ENCODE peak calls at places on chromosomes 5 and 9, in four cellular contexts. P is SK-N-SH, W is AG04449, I is endodermal cell. F is an unnamed sample.
A peak's percentile ranks its signal among the peaks of the same experiment; 100 is the strongest.

GRCh38 chr9:111966851-111967250 is 70.2 kb downstream of the UGCG start:
- DNase-seq in I (no peak), P (no peak), W (no peak), F (no peak)

GRCh38 chr5:150989695-150990094 is 30.7 kb upstream of the GPX3 start:
- DNase-seq in I (peak; percentile 79), P (no peak), W (no peak), F (no peak)

GRCh38 chr5:168793844-168794837 is 215.0 kb upstream of the PANK3 start:
- DNase-seq in I (no peak), P (no peak), W (peak; percentile 63), F (no peak)

GRCh38 chr9:34985311-34985899 is 4.1 kb upstream of the DNAJB5 start:
- DNase-seq in W (no peak), P (peak; percentile 68), I (peak; percentile 94), F (peak; percentile 76)

GRCh38 chr5:6714221-6715041 is 1.2 kb downstream of the TENT4A start:
- DNase-seq in P (peak; percentile 78), I (peak; percentile 60), W (no peak), F (no peak)

GRCh38 chr5:145228564-145228963 is 606.6 kb downstream of the PRELID2 start:
- DNase-seq in P (no peak), I (no peak), W (no peak), F (no peak)

GRCh38 chr9:72292874-72293607 is 72.0 kb downstream of the ZFAND5 start:
- DNase-seq in P (no peak), I (no peak), W (peak; percentile 93), F (no peak)

GRCh38 chr5:150190987-150191386 is 1.1 kb downstream of the SLC6A7 start:
- DNase-seq in I (no peak), P (no peak), W (no peak), F (no peak)

GRCh38 chr5:150323092-150323491 is 20.4 kb upstream of the ARSI start:
- DNase-seq in P (no peak), I (no peak), W (no peak), F (no peak)

GRCh38 chr5:43193171-43193951 is 1.3 kb downstream of the NIM1K start:
- DNase-seq in I (no peak), P (peak; percentile 69), W (peak; percentile 75), F (no peak)

GRCh38 chr9:83061036-83061435 is 1.9 kb downstream of the RASEF start:
- DNase-seq in I (no peak), W (no peak), P (no peak), F (no peak)

GRCh38 chr5:252546-252945 is 18.9 kb upstream of the PDCD6 start:
- DNase-seq in P (no peak), I (no peak), W (no peak), F (no peak)

GRCh38 chr5:67842806-67843205 is 372.8 kb upstream of the PIK3R1 start:
- DNase-seq in I (peak; percentile 53), W (no peak), P (peak; percentile 9), F (no peak)
- TF ChIP-seq CTCF in I (peak; percentile 69), W (peak; percentile 20), P (no peak), F (peak; percentile 53)

GRCh38 chr9:123825337-123825736 is 104.6 kb downstream of the DENND1A start:
- DNase-seq in I (no peak), P (no peak), W (no peak), F (no peak)
- TF ChIP-seq CTCF in I (peak; percentile 67), P (no peak), W (peak; percentile 5), F (peak; percentile 33)

DNA sequence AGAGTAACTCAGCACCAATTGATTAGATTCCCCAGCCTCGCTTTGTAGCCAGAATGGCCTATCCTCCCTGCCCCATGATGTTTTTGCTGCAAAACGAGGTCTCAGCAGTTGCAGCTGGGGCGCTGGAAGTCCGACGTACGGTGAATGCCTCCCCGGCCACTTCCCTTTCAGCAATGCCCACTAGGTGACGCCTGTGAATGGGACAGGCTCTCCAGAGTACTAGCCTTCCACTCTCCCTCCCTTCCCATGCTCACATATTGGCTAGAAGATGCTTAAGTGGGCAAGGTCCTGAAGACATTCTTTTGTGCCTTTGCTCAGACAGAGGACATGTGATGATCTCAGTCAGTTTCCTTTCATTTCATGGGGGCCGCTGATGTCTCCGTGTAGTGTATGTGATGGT is 50.8 kb downstream of the DMRT2 start:
- DNase-seq in I (peak; percentile 66), W (no peak), P (peak; percentile 6), F (peak; percentile 28)
- TF ChIP-seq CTCF in I (peak; percentile 85), W (peak; percentile 86), P (peak; percentile 45), F (peak; percentile 64)

GRCh38 chr5:139137703-139138102 is 60.5 kb downstream of the SIL1 start:
- DNase-seq in P (peak; percentile 47), W (no peak), I (peak; percentile 58), F (no peak)
- TF ChIP-seq CTCF in P (peak; percentile 48), W (no peak), I (peak; percentile 64), F (peak; percentile 44)

GRCh38 chr9:106557996-106558667 is 304.8 kb upstream of the ZNF462 start:
- DNase-seq in I (peak; percentile 42), P (no peak), W (no peak), F (no peak)

GRCh38 chr9:106560540-106560939 is 302.4 kb upstream of the ZNF462 start:
- DNase-seq in P (no peak), I (no peak), W (no peak), F (no peak)
- TF ChIP-seq CTCF in P (peak; percentile 40), I (peak; percentile 68), W (no peak), F (peak; percentile 53)